ENCODE peak calls at places on chromosome 22, in eight cellular contexts. D, Y, U, V, E, W, R and S are unnamed samples.

GRCh38 chr22:20249797-20250354 is 18.2 kb downstream of the RTN4R start:
- DNase-seq in D (peak; percentile 30), Y (no peak), U (no peak), V (no peak), E (no peak), W (no peak), R (peak; percentile 50), S (no peak)

GRCh38 chr22:48187272-48187855 is 1424.9 kb downstream of the TBC1D22A start:
- DNase-seq in D (no peak), Y (no peak), U (no peak), V (no peak), E (no peak), W (no peak), R (no peak), S (no peak)

GRCh38 chr22:45538284-45538683 is 35.6 kb downstream of the FBLN1 start:
- DNase-seq in D (no peak), Y (no peak), U (no peak), V (no peak), E (no peak), W (no peak), R (peak; percentile 63), S (no peak)

GRCh38 chr22:19889951-19890350 is 35.3 kb upstream of the GNB1L start:
- DNase-seq in D (no peak), Y (no peak), U (peak; percentile 77), V (no peak), E (no peak), W (peak; percentile 30), R (no peak), S (no peak)

GRCh38 chr22:35310556-35311550 is 11.2 kb downstream of the TOM1 start:
- DNase-seq in D (no peak), Y (no peak), U (peak; percentile 68), V (no peak), E (no peak), W (no peak), R (no peak), S (no peak)

GRCh38 chr22:33515733-33516297 is 404.5 kb downstream of the LARGE1 start:
- DNase-seq in D (no peak), Y (no peak), U (no peak), V (no peak), E (no peak), W (no peak), R (peak; percentile 27), S (no peak)

GRCh38 chr22:48663297-48663696 is 1164.4 kb downstream of the BRD1 start:
- DNase-seq in D (no peak), Y (peak; percentile 3), U (no peak), V (no peak), E (no peak), W (no peak), R (no peak), S (no peak)

GRCh38 chr22:23286296-23286695 is 106.0 kb downstream of the BCR start:
- DNase-seq in D (no peak), Y (no peak), U (no peak), V (no peak), E (no peak), W (no peak), R (no peak), S (no peak)

GRCh38 chr22:47043835-47044721 is 281.6 kb downstream of the TBC1D22A start:
- DNase-seq in D (peak; percentile 41), Y (no peak), U (peak; percentile 70), V (peak; percentile 73), E (no peak), W (no peak), R (peak; percentile 90), S (no peak)

GRCh38 chr22:41619979-41620645 is 731 bp downstream of the DESI1 start:
- DNase-seq in D (peak; percentile 37), Y (peak; percentile 33), U (peak; percentile 86), V (no peak), E (no peak), W (peak; percentile 60), R (peak; percentile 49), S (no peak)

GRCh38 chr22:17083811-17084540 is 824 bp upstream of the IL17RA start:
- DNase-seq in D (peak; percentile 16), Y (no peak), U (peak; percentile 88), V (no peak), E (no peak), W (no peak), R (no peak), S (no peak)

GRCh38 chr22:19085233-19086043 is 36.8 kb downstream of the DGCR2 start:
- DNase-seq in D (peak; percentile 43), Y (peak; percentile 46), U (no peak), V (no peak), E (no peak), W (no peak), R (peak; percentile 14), S (peak; percentile 20)

GRCh38 chr22:49365910-49366309 is 461.8 kb downstream of the BRD1 start:
- DNase-seq in D (no peak), Y (no peak), U (peak; percentile 55), V (peak; percentile 59), E (no peak), W (no peak), R (no peak), S (no peak)

GRCh38 chr22:35540600-35541253 is at the start of gene RASD2:
- DNase-seq in D (peak; percentile 82), Y (peak; percentile 56), U (no peak), V (no peak), E (no peak), W (peak; percentile 59), R (peak; percentile 40), S (no peak)

GRCh38 chr22:37894939-37895670 is 11.0 kb upstream of the MICALL1 start:
- DNase-seq in D (no peak), Y (no peak), U (no peak), V (no peak), E (no peak), W (no peak), R (no peak), S (no peak)

GRCh38 chr22:28648792-28649191 is 30.8 kb downstream of the TTC28 start:
- DNase-seq in D (no peak), Y (no peak), U (no peak), V (no peak), E (no peak), W (no peak), R (no peak), S (no peak)

GRCh38 chr22:28047740-28048139 is 128.7 kb upstream of the PITPNB start:
- DNase-seq in D (no peak), Y (no peak), U (no peak), V (no peak), E (no peak), W (no peak), R (no peak), S (no peak)

GRCh38 chr22:48307941-48308340 is 1519.7 kb downstream of the BRD1 start:
- DNase-seq in D (no peak), Y (no peak), U (no peak), V (no peak), E (no peak), W (no peak), R (no peak), S (no peak)

GRCh38 chr22:28116261-28116673 is 197.2 kb upstream of the PITPNB start:
- DNase-seq in D (peak; percentile 94), Y (peak; percentile 53), U (no peak), V (no peak), E (peak; percentile 35), W (no peak), R (no peak), S (peak; percentile 51)

GRCh38 chr22:21009638-21010425 is 5.1 kb upstream of the P2RX6 start:
- DNase-seq in D (peak; percentile 68), Y (peak; percentile 60), U (no peak), V (no peak), E (no peak), W (no peak), R (no peak), S (no peak)

GRCh38 chr22:23062616-23063538 is 7.4 kb upstream of the GNAZ start:
- DNase-seq in D (no peak), Y (no peak), U (peak; percentile 27), V (no peak), E (no peak), W (no peak), R (no peak), S (no peak)

GRCh38 chr22:46070215-46070721 is 80.1 kb upstream of the PPARA start:
- DNase-seq in D (no peak), Y (no peak), U (peak; percentile 92), V (peak; percentile 42), E (no peak), W (peak; percentile 35), R (peak; percentile 59), S (no peak)

GRCh38 chr22:44783581-44783980 is 31.2 kb downstream of the ARHGAP8 start:
- DNase-seq in D (no peak), Y (no peak), U (peak; percentile 77), V (no peak), E (no peak), W (no peak), R (no peak), S (no peak)

GRCh38 chr22:24429411-24430365 is 2.3 kb downstream of the ADORA2A start:
- DNase-seq in D (peak; percentile 49), Y (peak; percentile 53), U (peak; percentile 87), V (no peak), E (no peak), W (peak; percentile 67), R (peak; percentile 20), S (no peak)

GRCh38 chr22:46162771-46163170 is 12.4 kb downstream of the PPARA start:
- DNase-seq in D (no peak), Y (no peak), U (no peak), V (no peak), E (no peak), W (no peak), R (no peak), S (no peak)

GRCh38 chr22:41596776-41597634 is 7.4 kb upstream of the PMM1 start:
- DNase-seq in D (peak; percentile 63), Y (peak; percentile 59), U (peak; percentile 79), V (peak; percentile 34), E (no peak), W (peak; percentile 29), R (peak; percentile 66), S (no peak)